ENCODE peak calls at places on chromosome 11, in five cellular contexts. Z is nephron progenitor cell; S is Panc1; C is lung microvascular endothelial cell; R is activated CD4-positive, alpha-beta T cell treated with anti-CD3 and anti-CD28 coated beads, Interleukin-2, amount 50 U/mL, for 1 hour. D is an unnamed sample.

GRCh38 chr11:114031599-114032320 is 27.8 kb upstream of the ZBTB16 start:
- DNase-seq in Z (no peak), S (no peak), C (no peak), R (no peak), D (no peak)

GRCh38 chr11:95231881-95232605 is 1.0 kb upstream of the SESN3 start:
- DNase-seq in Z (peak; percentile 71), S (no peak), C (peak; percentile 50), R (peak; percentile 64), D (peak; percentile 84)

GRCh38 chr11:134358853-134359490 is 27.2 kb downstream of the GLB1L2 start:
- DNase-seq in Z (no peak), S (no peak), C (no peak), R (no peak), D (peak; percentile 25)

GRCh38 chr11:59144096-59144495 is 1.4 kb downstream of the FAM111A start:
- DNase-seq in Z (no peak), S (no peak), C (peak; percentile 2), R (no peak), D (no peak)

GRCh38 chr11:11038339-11039248 is 180.7 kb upstream of the ZBED5 start:
- DNase-seq in Z (no peak), S (no peak), C (no peak), R (no peak), D (no peak)

GRCh38 chr11:77148963-77149715 is 21.1 kb downstream of the MYO7A start:
- DNase-seq in Z (no peak), S (no peak), C (no peak), R (no peak), D (no peak)

GRCh38 chr11:111930472-111930871 is 6.7 kb upstream of the DIXDC1 start:
- DNase-seq in Z (no peak), S (no peak), C (no peak), R (no peak), D (no peak)

GRCh38 chr11:18358646-18359045 is 35.7 kb upstream of the LDHA start:
- DNase-seq in Z (no peak), S (no peak), C (no peak), R (no peak), D (no peak)

GRCh38 chr11:77448269-77448668 is 25.6 kb downstream of the PAK1 start:
- DNase-seq in Z (no peak), S (no peak), C (no peak), R (no peak), D (no peak)

GRCh38 chr11:93740802-93741093 is 547 bp downstream of the TAF1D start:
- DNase-seq in Z (peak; percentile 50), S (no peak), C (peak; percentile 63), R (peak; percentile 59), D (peak; percentile 68)

GRCh38 chr11:65953471-65953870 is 8.1 kb upstream of the SART1 start:
- DNase-seq in Z (no peak), S (no peak), C (no peak), R (no peak), D (no peak)

GRCh38 chr11:124612567-124613245 is 1.5 kb downstream of the PANX3 start:
- DNase-seq in Z (peak; percentile 36), S (no peak), C (no peak), R (no peak), D (no peak)

GRCh38 chr11:46977038-46977818 is 40.7 kb downstream of the CSTPP1 start:
- DNase-seq in Z (no peak), S (no peak), C (peak; percentile 11), R (no peak), D (no peak)

GRCh38 chr11:119316729-119317591 is at the start of gene MCAM:
- DNase-seq in Z (peak; percentile 75), S (no peak), C (peak; percentile 62), R (no peak), D (no peak)

D was measured in B cell.